ENCODE peak calls at places on chromosomes 1 and 21, in four cellular contexts. N, T, W and R are unnamed samples.

GRCh38 chr1:94250341-94250740 is 13.0 kb upstream of the ARHGAP29 start:
- DNase-seq in N (no peak), T (no peak), W (no peak), R (no peak)

GRCh38 chr1:67273591-67273990 is 34.1 kb upstream of the IL12RB2 start:
- DNase-seq in N (no peak), T (no peak), W (no peak), R (no peak)

GRCh38 chr1:236168716-236169429 is 26.5 kb downstream of the GPR137B start:
- DNase-seq in N (no peak), T (peak), W (no peak), R (peak)

GRCh38 chr1:40886318-40887011 is 24.3 kb upstream of the CITED4 start:
- DNase-seq in N (no peak), T (no peak), W (no peak), R (no peak)

GRCh38 chr1:36988311-36988710 is 46.0 kb downstream of the GRIK3 start:
- DNase-seq in N (no peak), T (peak), W (no peak), R (no peak)

GRCh38 chr1:17053071-17053684 is 654 bp downstream of the SDHB start:
- DNase-seq in N (no peak), T (peak), W (no peak), R (no peak)

GRCh38 chr1:214102907-214103306 is 115.1 kb downstream of the PROX1 start:
- DNase-seq in N (peak), T (peak), W (peak), R (no peak)

GRCh38 chr1:20059847-20060246 is 10.1 kb upstream of the PLA2G5 start:
- DNase-seq in N (no peak), T (no peak), W (no peak), R (peak)

GRCh38 chr1:233005703-233006102 is 55.3 kb downstream of the NTPCR start:
- DNase-seq in N (peak), T (peak), W (no peak), R (peak)

DNA sequence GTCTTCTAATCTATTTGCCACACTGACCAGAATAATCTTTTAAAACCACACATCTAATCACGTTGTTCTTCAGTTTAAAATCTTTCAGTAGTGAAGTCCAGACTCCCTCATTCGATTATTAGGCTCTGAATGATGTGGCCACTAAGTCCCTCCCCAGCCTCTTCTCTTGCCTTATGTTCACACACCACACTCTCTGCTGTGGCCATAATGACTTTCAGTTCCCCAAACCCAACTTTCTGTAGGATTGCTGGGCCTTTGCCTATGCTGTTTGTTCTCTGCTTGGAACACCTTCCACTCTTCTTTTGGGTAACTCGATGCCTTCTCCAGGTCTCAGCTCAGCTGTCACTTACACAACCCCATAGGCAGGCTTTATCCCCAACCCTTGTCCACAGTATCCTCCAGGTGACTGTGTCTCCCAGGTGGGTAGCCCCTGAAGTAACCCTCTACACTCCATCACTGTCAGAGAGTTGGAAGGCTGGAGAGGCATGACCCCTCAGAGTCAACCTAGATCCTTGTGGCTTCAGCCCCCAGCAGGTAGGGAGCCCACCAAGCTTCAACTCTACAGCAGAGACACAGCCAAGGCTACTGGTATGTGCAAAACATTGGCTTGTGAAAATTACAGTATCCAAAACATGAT is 8.4 kb upstream of the SLC37A1 start:
- DNase-seq in N (no peak), T (no peak), W (no peak), R (no peak)
- H3K4me2 ChIP-seq in N (no peak), T (no peak), W (no peak), R (no peak)

DNA sequence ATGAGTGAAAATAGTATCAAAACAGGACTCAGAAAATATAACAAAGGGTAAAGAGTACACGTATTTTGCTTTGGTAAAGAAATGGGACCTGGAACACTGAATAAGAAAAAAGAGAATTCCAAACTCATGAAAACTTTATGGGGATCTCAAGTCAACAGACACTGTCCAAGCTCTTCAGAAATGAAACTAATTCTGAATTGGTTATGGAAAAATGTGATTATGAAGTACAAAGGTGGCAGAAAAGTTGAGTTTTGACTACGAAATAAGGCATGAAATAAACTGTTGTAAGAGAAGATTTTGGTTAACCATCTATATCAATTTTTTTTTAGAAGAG is 8.4 kb downstream of the EGLN1 start:
- DNase-seq in N (no peak), T (no peak), W (no peak), R (no peak)
- H3K4me3 ChIP-seq in N (no peak), T (no peak), W (no peak), R (no peak)

DNA sequence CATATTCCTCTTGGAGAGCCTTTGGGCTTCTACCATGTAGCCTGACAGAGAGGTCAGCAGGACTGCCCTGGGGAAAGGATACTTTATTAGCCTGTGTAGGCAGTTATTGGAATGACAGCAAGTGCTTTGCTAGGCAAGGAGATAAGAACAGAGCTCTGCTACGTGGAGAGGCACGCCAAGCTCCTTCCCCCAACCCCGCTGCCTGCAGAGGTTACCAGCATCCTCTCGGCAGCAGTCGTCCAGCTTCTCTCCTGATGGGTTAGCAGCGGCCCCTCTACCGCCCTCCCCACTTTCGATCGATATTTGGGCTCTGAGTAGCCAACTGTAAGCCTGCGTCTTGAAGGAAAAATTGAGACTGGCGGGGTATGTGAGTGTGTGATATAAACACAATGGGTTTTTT is 122.3 kb downstream of the DHRS3 start:
- DNase-seq in N (no peak), T (no peak), W (no peak), R (no peak)
- H3K4me2 ChIP-seq in N (no peak), T (no peak), W (no peak), R (no peak)

GRCh38 chr1:165381745-165382530 is 25.4 kb upstream of the LMX1A start:
- DNase-seq in N (peak), T (peak), W (no peak), R (no peak)

GRCh38 chr1:165371588-165372235 is 15.2 kb upstream of the LMX1A start:
- DNase-seq in N (peak), T (peak), W (no peak), R (no peak)

GRCh38 chr1:165375623-165376022 is 19.1 kb upstream of the LMX1A start:
- DNase-seq in N (no peak), T (no peak), W (no peak), R (no peak)

GRCh38 chr1:165376041-165376810 is 19.7 kb upstream of the LMX1A start:
- DNase-seq in N (peak), T (peak), W (peak), R (peak)

DNA sequence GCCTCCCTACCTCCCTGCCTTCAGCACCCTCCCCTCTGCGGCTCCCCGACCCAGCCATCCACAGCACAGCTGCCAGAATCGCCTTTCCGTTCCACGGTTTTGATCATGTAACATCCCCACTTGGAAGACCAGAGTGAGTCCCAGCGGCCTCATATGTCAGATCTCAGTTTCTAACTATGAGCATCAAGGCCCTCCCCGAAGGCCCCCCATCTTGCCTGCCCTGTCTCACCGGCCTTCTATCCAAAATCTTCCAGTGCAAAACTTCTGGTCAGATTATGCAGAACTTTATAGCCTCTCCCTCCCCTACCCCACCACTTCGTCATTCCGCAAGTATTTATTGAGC is 20.3 kb upstream of the LMX1A start:
- DNase-seq in N (no peak), T (no peak), W (no peak), R (no peak)
- H3K4me3 ChIP-seq in N (peak), T (peak), W (peak), R (peak)